ENCODE peak calls at places on chromosomes 13 and 19, in five cellular contexts. O is endothelial cell of umbilical vein, D is tibial nerve, I is heart left ventricle, Q is uterus. S is an unnamed sample.
A peak's percentile ranks its signal among the peaks of the same experiment; 100 is the strongest.

GRCh38 chr19:16368385-16369305 is 44.0 kb downstream of the KLF2 start:
- DNase-seq in D (no peak), I (no peak), Q (no peak), O (no peak), S (no peak)

GRCh38 chr13:83007226-83007625 is 875.0 kb downstream of the SLITRK1 start:
- DNase-seq in O (no peak), D (no peak), Q (no peak), I (no peak), S (no peak)

GRCh38 chr19:38093587-38093986 is 130.4 kb downstream of the DPF1 start:
- DNase-seq in Q (no peak), I (peak; percentile 77), O (no peak), D (no peak), S (no peak)

GRCh38 chr13:57633950-57634828 is 2.6 kb downstream of the PCDH17 start:
- DNase-seq in I (peak; percentile 24), O (peak; percentile 36), D (no peak), Q (no peak), S (no peak)

GRCh38 chr19:10612515-10613119 is 12.7 kb upstream of the SLC44A2 start:
- DNase-seq in I (peak; percentile 92), O (no peak), D (peak; percentile 65), Q (peak; percentile 24), S (no peak)

GRCh38 chr19:38850976-38851621 is 1.3 kb upstream of the HNRNPL start:
- DNase-seq in Q (peak; percentile 48), D (no peak), I (peak; percentile 48), O (peak; percentile 19), S (no peak)

GRCh38 chr13:98997738-98998641 is 20.1 kb upstream of the DOCK9 start:
- DNase-seq in D (no peak), Q (no peak), O (no peak), I (no peak), S (peak; percentile 67)

GRCh38 chr13:52053460-52053859 is 29.0 kb downstream of the UTP14C start:
- DNase-seq in D (no peak), O (no peak), I (no peak), Q (no peak), S (no peak)

GRCh38 chr13:113622791-113623490 is 35.1 kb downstream of the ATP4B start:
- DNase-seq in Q (no peak), O (no peak), D (no peak), I (no peak), S (no peak)

GRCh38 chr19:10855879-10856522 is 7.8 kb downstream of the C19orf38 start:
- DNase-seq in D (no peak), Q (no peak), I (no peak), O (peak; percentile 17), S (no peak)

GRCh38 chr13:74134226-74134776 is at the start of gene KLF12:
- DNase-seq in D (peak; percentile 63), I (peak; percentile 92), O (peak; percentile 88), Q (peak; percentile 89), S (peak; percentile 75)

GRCh38 chr13:39273953-39274352 is 235.7 kb downstream of the NHLRC3 start:
- DNase-seq in D (no peak), I (no peak), Q (no peak), O (peak; percentile 17), S (no peak)

GRCh38 chr19:36772341-36773222 is at the start of gene ZNF850:
- DNase-seq in I (peak; percentile 96), O (peak; percentile 92), D (peak; percentile 91), Q (peak; percentile 95), S (peak; percentile 92)

GRCh38 chr19:57583521-57584416 is at the start of gene ZIK1:
- DNase-seq in Q (peak; percentile 88), O (peak; percentile 48), I (peak; percentile 96), D (peak; percentile 69), S (no peak)

GRCh38 chr19:34681478-34681877 is 4.0 kb downstream of the ZNF302 start:
- DNase-seq in Q (no peak), D (no peak), I (no peak), O (no peak), S (no peak)

GRCh38 chr19:38228491-38229439 is 4.7 kb upstream of the DPF1 start:
- DNase-seq in O (no peak), I (peak; percentile 51), Q (no peak), D (no peak), S (no peak)

GRCh38 chr13:100235311-100235901 is 146.5 kb downstream of the PCCA start:
- DNase-seq in O (peak; percentile 67), I (no peak), D (no peak), Q (no peak), S (peak; percentile 46)

GRCh38 chr19:55087542-55087935 is 11.9 kb downstream of the EPS8L1 start:
- DNase-seq in O (no peak), D (no peak), I (peak; percentile 53), Q (no peak), S (no peak)

GRCh38 chr19:20367811-20368294 is 197.7 kb downstream of the ZNF737 start:
- DNase-seq in O (no peak), Q (no peak), D (no peak), I (no peak), S (no peak)

GRCh38 chr19:52734340-52734892 is 428 bp downstream of the ZNF611 start:
- DNase-seq in D (no peak), O (no peak), Q (peak; percentile 22), I (no peak), S (peak; percentile 22)

GRCh38 chr13:29849071-29849541 is 1.3 kb downstream of the UBL3 start:
- DNase-seq in D (no peak), I (peak; percentile 31), Q (no peak), O (peak; percentile 52), S (no peak)

GRCh38 chr13:71770710-71771109 is 96.3 kb downstream of the DACH1 start:
- DNase-seq in O (no peak), D (no peak), Q (no peak), I (no peak), S (no peak)

GRCh38 chr13:44393391-44393790 is 19.8 kb downstream of the SERP2 start:
- DNase-seq in I (no peak), O (peak; percentile 55), D (no peak), Q (no peak), S (no peak)

GRCh38 chr13:43785681-43786471 is 896 bp downstream of the ENOX1 start:
- DNase-seq in O (peak; percentile 53), Q (peak; percentile 86), I (peak; percentile 93), D (peak; percentile 51), S (peak; percentile 44)

GRCh38 chr13:27481766-27482165 is 31.4 kb upstream of the MTIF3 start:
- DNase-seq in O (peak; percentile 28), D (no peak), I (no peak), Q (peak; percentile 15), S (peak; percentile 17)

GRCh38 chr19:45153339-45154063 is 7.3 kb downstream of the NKPD1 start:
- DNase-seq in D (no peak), I (peak; percentile 66), O (peak; percentile 34), Q (no peak), S (no peak)

GRCh38 chr19:41584931-41585330 is 9.0 kb downstream of the CEACAM21 start:
- DNase-seq in D (no peak), O (no peak), Q (no peak), I (no peak), S (no peak)

GRCh38 chr13:57925250-57925649 is 293.7 kb downstream of the PCDH17 start:
- DNase-seq in O (peak; percentile 22), Q (no peak), D (no peak), I (no peak), S (no peak)

GRCh38 chr19:1856345-1856697 is 7.1 kb downstream of the KLF16 start:
- DNase-seq in Q (no peak), I (no peak), O (no peak), D (no peak), S (no peak)

GRCh38 chr13:91346848-91347211 is 657 bp upstream of the MIR17HG start:
- DNase-seq in O (peak; percentile 39), Q (no peak), D (no peak), I (no peak), S (no peak)
- TF ChIP-seq POLR2A in O (no peak), Q (no peak), D (no peak), I (no peak), S (no peak)

DNA sequence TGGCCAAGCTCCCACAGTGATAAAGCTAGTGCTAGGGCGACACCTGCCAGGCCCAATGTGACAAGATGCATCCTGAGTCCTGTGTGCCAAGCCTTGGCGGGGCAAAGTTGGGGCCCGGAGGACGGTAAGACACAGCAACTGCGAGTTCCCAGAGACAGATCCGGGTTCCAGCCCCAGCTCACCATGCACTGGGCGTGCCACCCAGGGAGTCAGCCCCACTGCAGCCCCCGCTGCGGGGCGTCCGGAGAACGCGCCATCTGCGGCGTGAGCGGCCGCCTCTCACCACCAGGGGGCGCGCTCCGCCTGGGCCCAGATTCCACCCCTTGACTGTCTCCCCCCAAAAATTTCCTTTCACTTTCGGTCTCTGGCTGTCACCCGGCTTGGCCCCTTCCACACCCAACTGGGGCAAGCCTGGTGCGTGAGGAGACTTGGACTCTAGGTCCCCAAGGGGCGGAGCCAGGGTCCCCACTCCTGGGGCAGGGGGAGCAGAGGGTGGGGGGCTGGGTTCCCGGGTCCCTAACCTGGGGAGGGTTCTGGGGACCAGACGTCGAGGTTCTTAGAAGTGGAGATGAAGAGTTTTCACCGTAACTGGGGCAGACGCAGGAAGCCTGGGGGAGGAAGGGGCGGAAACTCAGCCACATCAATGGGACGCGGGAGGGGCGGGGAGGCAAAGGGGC is at the start of gene FLT3LG:
- DNase-seq in Q (peak; percentile 80), O (peak; percentile 68), D (peak; percentile 50), I (peak; percentile 80), S (peak; percentile 99)
- TF ChIP-seq POLR2A in Q (no peak), O (no peak), D (no peak), I (peak; percentile 41), S (peak; percentile 21)

GRCh38 chr13:48829536-48829935 is 146.2 kb upstream of the FNDC3A start:
- DNase-seq in O (no peak), I (no peak), Q (no peak), D (no peak), S (no peak)
- TF ChIP-seq POLR2A in O (no peak), I (no peak), Q (no peak), D (no peak), S (no peak)

GRCh38 chr19:4065430-4066175 is 1.1 kb downstream of the ZBTB7A start:
- DNase-seq in Q (peak; percentile 95), O (peak; percentile 94), D (peak; percentile 91), I (peak; percentile 98), S (peak; percentile 88)

GRCh38 chr19:4066176-4066606 is 508 bp downstream of the ZBTB7A start:
- DNase-seq in I (peak; percentile 80), D (no peak), Q (no peak), O (no peak), S (no peak)

GRCh38 chr19:4068058-4068966 is 1.6 kb upstream of the ZBTB7A start:
- DNase-seq in O (no peak), Q (no peak), I (no peak), D (no peak), S (no peak)

GRCh38 chr19:4067396-4068057 is 828 bp upstream of the ZBTB7A start:
- DNase-seq in D (no peak), Q (no peak), O (peak; percentile 39), I (no peak), S (no peak)

DNA sequence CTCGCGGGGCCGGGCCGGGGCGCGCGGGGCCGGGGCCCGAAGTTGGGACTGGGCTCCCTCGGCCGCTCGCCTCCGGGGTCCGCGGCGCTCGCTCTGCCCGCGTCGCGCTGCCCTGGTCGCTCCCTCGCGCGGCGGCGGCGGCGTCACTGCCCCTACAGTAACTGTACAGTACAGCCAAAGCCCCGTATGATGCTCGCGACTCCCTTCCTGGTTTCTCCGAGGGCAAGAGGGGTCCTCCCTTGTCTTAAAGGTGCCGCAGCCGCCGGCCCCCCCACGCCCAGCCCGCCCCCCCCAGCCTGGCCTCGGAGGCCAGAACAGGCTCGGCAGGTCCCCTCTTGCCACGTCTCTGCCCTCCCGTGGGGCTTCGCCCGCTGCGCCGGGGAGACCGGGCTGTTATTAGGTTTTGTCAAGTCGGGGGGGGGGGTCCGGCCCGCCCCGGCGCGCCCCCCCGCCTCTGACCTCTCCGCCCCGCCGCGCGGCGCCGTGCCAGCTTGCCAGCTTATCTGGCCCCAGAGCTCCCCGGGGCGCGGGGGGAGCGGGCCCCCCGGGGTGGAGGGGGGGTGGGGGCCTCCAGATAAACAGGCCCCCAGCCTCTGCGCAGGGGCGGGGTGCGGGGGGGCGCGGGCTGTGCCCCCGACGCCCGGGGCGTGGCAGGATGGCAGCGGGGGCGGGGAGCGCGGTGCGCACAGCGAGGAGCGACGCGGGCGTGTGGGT is at the start of gene ZBTB7A:
- DNase-seq in O (peak; percentile 63), I (peak; percentile 93), D (peak; percentile 74), Q (peak; percentile 88), S (peak; percentile 96)
- TF ChIP-seq POLR2A in O (no peak), I (peak; percentile 35), D (no peak), Q (no peak), S (peak; percentile 49)

S was measured in H54.